ENCODE peak calls at places on chromosomes 6 and 20, in five cellular contexts. K is NCI-H1092; G is EL; L is A549; W is activated T-helper 2 cell treated with anti-CD3 and anti-CD28 coated beads, Interferon-gamma antibody, Interleukin-2, Interleukin-4, amounts not matched to agents 10 μg/mL and 5 μg/mL and 100 μg/mL, durations not matched to agents 14 hours and 24 hours and 36 hours. Z is an unnamed sample.
A peak's percentile ranks its signal among the peaks of the same experiment; 100 is the strongest.

GRCh38 chr20:1673424-1673823 is 15.8 kb upstream of the SIRPG start:
- DNase-seq in L (no peak), G (no peak), K (no peak), W (no peak), Z (no peak)

GRCh38 chr6:121516331-121516730 is 80.9 kb downstream of the GJA1 start:
- DNase-seq in L (no peak), W (no peak), G (peak; percentile 35), K (no peak), Z (no peak)

GRCh38 chr6:20424679-20425078 is 23.0 kb downstream of the E2F3 start:
- DNase-seq in G (no peak), K (no peak), L (no peak), W (no peak), Z (no peak)

GRCh38 chr6:36025260-36025931 is 955 bp upstream of the SLC26A8 start:
- DNase-seq in W (no peak), L (no peak), K (no peak), G (peak; percentile 32), Z (no peak)

GRCh38 chr6:34144581-34145160 is 1.2 kb downstream of the GRM4 start:
- DNase-seq in L (no peak), G (no peak), K (no peak), W (no peak), Z (no peak)

GRCh38 chr20:35618372-35619131 is 2.9 kb downstream of the SPAG4 start:
- DNase-seq in W (no peak), G (peak; percentile 50), L (no peak), K (no peak), Z (peak; percentile 54)

GRCh38 chr6:148501178-148501590 is 158.5 kb downstream of the SASH1 start:
- DNase-seq in K (no peak), G (peak; percentile 99), W (no peak), L (peak; percentile 6), Z (no peak)

GRCh38 chr20:50333856-50334255 is 143.2 kb downstream of the CEBPB start:
- DNase-seq in G (no peak), L (no peak), W (no peak), K (no peak), Z (no peak)

GRCh38 chr6:31933537-31933936 is 6.0 kb downstream of the C2 start:
- DNase-seq in W (no peak), K (no peak), L (no peak), G (no peak), Z (no peak)

GRCh38 chr6:85496856-85497255 is 47.0 kb downstream of the NT5E start:
- DNase-seq in L (no peak), G (no peak), K (no peak), W (no peak), Z (no peak)

GRCh38 chr6:91720323-91720722 is 1133.5 kb upstream of the MAP3K7 start:
- DNase-seq in K (no peak), G (no peak), L (no peak), W (no peak), Z (no peak)

GRCh38 chr6:677919-678318 is 15.0 kb downstream of the EXOC2 start:
- DNase-seq in W (no peak), G (no peak), L (no peak), K (no peak), Z (no peak)

GRCh38 chr6:46789434-46790358 is 3.5 kb upstream of the MEP1A start:
- DNase-seq in L (no peak), K (no peak), W (no peak), G (no peak), Z (no peak)

GRCh38 chr6:157763129-157763893 is 59.7 kb upstream of the SNX9 start:
- DNase-seq in K (peak; percentile 20), L (peak; percentile 84), G (peak; percentile 71), W (no peak), Z (peak; percentile 99)

GRCh38 chr6:161233986-161234620 is 39.8 kb downstream of the AGPAT4 start:
- DNase-seq in K (no peak), W (no peak), G (peak; percentile 94), L (peak; percentile 6), Z (no peak)

GRCh38 chr6:34189806-34190503 is 44.1 kb upstream of the GRM4 start:
- DNase-seq in W (no peak), L (no peak), G (no peak), K (no peak), Z (no peak)

GRCh38 chr6:136886110-136886509 is 36.0 kb upstream of the SLC35D3 start:
- DNase-seq in W (no peak), L (no peak), K (no peak), G (peak; percentile 3), Z (no peak)

GRCh38 chr20:46784450-46785127 is 75.1 kb downstream of the SLC2A10 start:
- DNase-seq in L (no peak), W (no peak), K (no peak), G (peak; percentile 57), Z (no peak)

GRCh38 chr6:50591135-50591534 is 122.2 kb upstream of the TFAP2D start:
- DNase-seq in W (no peak), K (no peak), G (no peak), L (no peak), Z (no peak)

GRCh38 chr20:10171864-10172751 is 46.5 kb upstream of the SNAP25 start:
- DNase-seq in K (peak; percentile 79), G (peak; percentile 69), L (peak; percentile 84), W (no peak), Z (peak; percentile 85)

GRCh38 chr6:90413867-90414266 is 117.2 kb upstream of the BACH2 start:
- DNase-seq in W (peak; percentile 76), K (peak; percentile 22), G (peak; percentile 21), L (no peak), Z (no peak)

GRCh38 chr6:170011233-170012142 is 260.1 kb downstream of the ERMARD start:
- DNase-seq in K (no peak), G (no peak), L (no peak), W (no peak), Z (peak; percentile 38)